ENCODE peak calls at places on chromosomes 13 and 19, in eight cellular contexts. One of them, this sample, is unnamed.
A peak's percentile ranks its signal among the peaks of the same experiment; 100 is the strongest.

GRCh38 chr19:40596608-40597328 is 4.4 kb upstream of the LTBP4 start:
- DNase-seq in islet precursor cell: peak; percentile 87
- DNase-seq in activated T-cell treated with anti-CD3 and anti-CD28 coated beads for 48 hours: no peak
- DNase-seq in NCI-H748 treated with DMSO at 0.1 percent for 48 hours: no peak
- DNase-seq in cardiac fibroblast: peak; percentile 60
- DNase-seq in NCI-H2029: no peak
- DNase-seq in NCI-H2081: no peak
- DNase-seq in AG09319: no peak
- DNase-seq in this sample: peak; percentile 46

GRCh38 chr13:36173923-36174322 is 40.4 kb downstream of the SOHLH2 start:
- DNase-seq in islet precursor cell: no peak
- DNase-seq in activated T-cell treated with anti-CD3 and anti-CD28 coated beads for 48 hours: no peak
- DNase-seq in NCI-H748 treated with DMSO at 0.1 percent for 48 hours: no peak
- DNase-seq in cardiac fibroblast: no peak
- DNase-seq in NCI-H2029: no peak
- DNase-seq in NCI-H2081: no peak
- DNase-seq in AG09319: no peak
- DNase-seq in this sample: no peak

GRCh38 chr19:46606681-46607440 is 5.7 kb downstream of the CALM3 start:
- DNase-seq in islet precursor cell: peak; percentile 31
- DNase-seq in activated T-cell treated with anti-CD3 and anti-CD28 coated beads for 48 hours: no peak
- DNase-seq in NCI-H748 treated with DMSO at 0.1 percent for 48 hours: no peak
- DNase-seq in cardiac fibroblast: no peak
- DNase-seq in NCI-H2029: no peak
- DNase-seq in NCI-H2081: no peak
- DNase-seq in AG09319: no peak
- DNase-seq in this sample: no peak

GRCh38 chr13:107846642-107847041 is 368.7 kb downstream of the LIG4 start:
- DNase-seq in islet precursor cell: no peak
- DNase-seq in activated T-cell treated with anti-CD3 and anti-CD28 coated beads for 48 hours: no peak
- DNase-seq in NCI-H748 treated with DMSO at 0.1 percent for 48 hours: no peak
- DNase-seq in cardiac fibroblast: no peak
- DNase-seq in NCI-H2029: no peak
- DNase-seq in NCI-H2081: no peak
- DNase-seq in AG09319: no peak
- DNase-seq in this sample: no peak

GRCh38 chr19:12075538-12076139 is 11.1 kb downstream of the ZNF844 start:
- DNase-seq in islet precursor cell: no peak
- DNase-seq in activated T-cell treated with anti-CD3 and anti-CD28 coated beads for 48 hours: no peak
- DNase-seq in NCI-H748 treated with DMSO at 0.1 percent for 48 hours: no peak
- DNase-seq in cardiac fibroblast: no peak
- DNase-seq in NCI-H2029: no peak
- DNase-seq in NCI-H2081: no peak
- DNase-seq in AG09319: no peak
- DNase-seq in this sample: no peak

GRCh38 chr19:33156354-33156753 is 24.4 kb downstream of the WDR88 start:
- DNase-seq in islet precursor cell: no peak
- DNase-seq in activated T-cell treated with anti-CD3 and anti-CD28 coated beads for 48 hours: no peak
- DNase-seq in NCI-H748 treated with DMSO at 0.1 percent for 48 hours: no peak
- DNase-seq in cardiac fibroblast: peak; percentile 81
- DNase-seq in NCI-H2029: no peak
- DNase-seq in NCI-H2081: no peak
- DNase-seq in AG09319: no peak
- DNase-seq in this sample: no peak

GRCh38 chr13:111143875-111144540 is 28.9 kb downstream of the ARHGEF7 start:
- DNase-seq in islet precursor cell: no peak
- DNase-seq in activated T-cell treated with anti-CD3 and anti-CD28 coated beads for 48 hours: no peak
- DNase-seq in NCI-H748 treated with DMSO at 0.1 percent for 48 hours: no peak
- DNase-seq in cardiac fibroblast: no peak
- DNase-seq in NCI-H2029: no peak
- DNase-seq in NCI-H2081: no peak
- DNase-seq in AG09319: no peak
- DNase-seq in this sample: no peak

GRCh38 chr13:74979703-74980102 is 502.3 kb downstream of the TBC1D4 start:
- DNase-seq in islet precursor cell: no peak
- DNase-seq in activated T-cell treated with anti-CD3 and anti-CD28 coated beads for 48 hours: no peak
- DNase-seq in NCI-H748 treated with DMSO at 0.1 percent for 48 hours: no peak
- DNase-seq in cardiac fibroblast: no peak
- DNase-seq in NCI-H2029: no peak
- DNase-seq in NCI-H2081: no peak
- DNase-seq in AG09319: no peak
- DNase-seq in this sample: no peak

GRCh38 chr13:97702614-97703013 is 250.9 kb upstream of the IPO5 start:
- DNase-seq in islet precursor cell: no peak
- DNase-seq in activated T-cell treated with anti-CD3 and anti-CD28 coated beads for 48 hours: no peak
- DNase-seq in NCI-H748 treated with DMSO at 0.1 percent for 48 hours: no peak
- DNase-seq in cardiac fibroblast: no peak
- DNase-seq in NCI-H2029: no peak
- DNase-seq in NCI-H2081: no peak
- DNase-seq in AG09319: no peak
- DNase-seq in this sample: no peak

GRCh38 chr19:9348671-9349070 is 14.1 kb upstream of the ZNF177 start:
- DNase-seq in islet precursor cell: no peak
- DNase-seq in activated T-cell treated with anti-CD3 and anti-CD28 coated beads for 48 hours: no peak
- DNase-seq in NCI-H748 treated with DMSO at 0.1 percent for 48 hours: no peak
- DNase-seq in cardiac fibroblast: no peak
- DNase-seq in NCI-H2029: no peak
- DNase-seq in NCI-H2081: no peak
- DNase-seq in AG09319: no peak
- DNase-seq in this sample: no peak

GRCh38 chr13:30745917-30746686 is 10.8 kb downstream of the ALOX5AP start:
- DNase-seq in islet precursor cell: peak; percentile 86
- DNase-seq in activated T-cell treated with anti-CD3 and anti-CD28 coated beads for 48 hours: no peak
- DNase-seq in NCI-H748 treated with DMSO at 0.1 percent for 48 hours: no peak
- DNase-seq in cardiac fibroblast: peak; percentile 60
- DNase-seq in NCI-H2029: no peak
- DNase-seq in NCI-H2081: no peak
- DNase-seq in AG09319: no peak
- DNase-seq in this sample: no peak

GRCh38 chr19:36604656-36605100 is 435 bp upstream of the ZNF382 start:
- DNase-seq in islet precursor cell: peak; percentile 78
- DNase-seq in activated T-cell treated with anti-CD3 and anti-CD28 coated beads for 48 hours: peak; percentile 83
- DNase-seq in NCI-H748 treated with DMSO at 0.1 percent for 48 hours: no peak
- DNase-seq in cardiac fibroblast: peak; percentile 12
- DNase-seq in NCI-H2029: peak; percentile 40
- DNase-seq in NCI-H2081: peak; percentile 34
- DNase-seq in AG09319: no peak
- DNase-seq in this sample: no peak

GRCh38 chr19:35995655-35995993 is 636 bp downstream of the SDHAF1 start:
- DNase-seq in islet precursor cell: peak; percentile 80
- DNase-seq in activated T-cell treated with anti-CD3 and anti-CD28 coated beads for 48 hours: peak; percentile 38
- DNase-seq in NCI-H748 treated with DMSO at 0.1 percent for 48 hours: no peak
- DNase-seq in cardiac fibroblast: peak; percentile 48
- DNase-seq in NCI-H2029: no peak
- DNase-seq in NCI-H2081: peak; percentile 10
- DNase-seq in AG09319: no peak
- DNase-seq in this sample: no peak

GRCh38 chr19:48964205-48965032 is 690 bp upstream of the FTL start:
- DNase-seq in islet precursor cell: no peak
- DNase-seq in activated T-cell treated with anti-CD3 and anti-CD28 coated beads for 48 hours: no peak
- DNase-seq in NCI-H748 treated with DMSO at 0.1 percent for 48 hours: no peak
- DNase-seq in cardiac fibroblast: peak; percentile 69
- DNase-seq in NCI-H2029: no peak
- DNase-seq in NCI-H2081: no peak
- DNase-seq in AG09319: no peak
- DNase-seq in this sample: no peak

GRCh38 chr13:60787083-60787482 is 390.1 kb downstream of the TDRD3 start:
- DNase-seq in islet precursor cell: no peak
- DNase-seq in activated T-cell treated with anti-CD3 and anti-CD28 coated beads for 48 hours: no peak
- DNase-seq in NCI-H748 treated with DMSO at 0.1 percent for 48 hours: no peak
- DNase-seq in cardiac fibroblast: no peak
- DNase-seq in NCI-H2029: no peak
- DNase-seq in NCI-H2081: no peak
- DNase-seq in AG09319: no peak
- DNase-seq in this sample: no peak

GRCh38 chr13:44040070-44040753 is 160.5 kb downstream of the LACC1 start:
- DNase-seq in islet precursor cell: no peak
- DNase-seq in activated T-cell treated with anti-CD3 and anti-CD28 coated beads for 48 hours: no peak
- DNase-seq in NCI-H748 treated with DMSO at 0.1 percent for 48 hours: no peak
- DNase-seq in cardiac fibroblast: peak; percentile 46
- DNase-seq in NCI-H2029: no peak
- DNase-seq in NCI-H2081: no peak
- DNase-seq in AG09319: no peak
- DNase-seq in this sample: no peak

GRCh38 chr13:75359266-75359665 is 122.7 kb downstream of the TBC1D4 start:
- DNase-seq in islet precursor cell: no peak
- DNase-seq in activated T-cell treated with anti-CD3 and anti-CD28 coated beads for 48 hours: no peak
- DNase-seq in NCI-H748 treated with DMSO at 0.1 percent for 48 hours: no peak
- DNase-seq in cardiac fibroblast: peak; percentile 72
- DNase-seq in NCI-H2029: no peak
- DNase-seq in NCI-H2081: no peak
- DNase-seq in AG09319: peak; percentile 41
- DNase-seq in this sample: no peak

GRCh38 chr13:100442095-100442832 is 146.3 kb downstream of the GGACT start:
- DNase-seq in islet precursor cell: no peak
- DNase-seq in activated T-cell treated with anti-CD3 and anti-CD28 coated beads for 48 hours: no peak
- DNase-seq in NCI-H748 treated with DMSO at 0.1 percent for 48 hours: peak; percentile 7
- DNase-seq in cardiac fibroblast: no peak
- DNase-seq in NCI-H2029: no peak
- DNase-seq in NCI-H2081: no peak
- DNase-seq in AG09319: no peak
- DNase-seq in this sample: no peak

GRCh38 chr13:29515372-29515771 is 80.1 kb downstream of the SLC7A1 start:
- DNase-seq in islet precursor cell: no peak
- DNase-seq in activated T-cell treated with anti-CD3 and anti-CD28 coated beads for 48 hours: no peak
- DNase-seq in NCI-H748 treated with DMSO at 0.1 percent for 48 hours: no peak
- DNase-seq in cardiac fibroblast: no peak
- DNase-seq in NCI-H2029: no peak
- DNase-seq in NCI-H2081: no peak
- DNase-seq in AG09319: no peak
- DNase-seq in this sample: no peak

GRCh38 chr13:59318320-59318930 is 845.3 kb downstream of the DIAPH3 start:
- DNase-seq in islet precursor cell: peak; percentile 87
- DNase-seq in activated T-cell treated with anti-CD3 and anti-CD28 coated beads for 48 hours: peak; percentile 30
- DNase-seq in NCI-H748 treated with DMSO at 0.1 percent for 48 hours: peak; percentile 72
- DNase-seq in cardiac fibroblast: peak; percentile 71
- DNase-seq in NCI-H2029: no peak
- DNase-seq in NCI-H2081: peak; percentile 73
- DNase-seq in AG09319: peak; percentile 18
- DNase-seq in this sample: peak; percentile 12

GRCh38 chr19:1680976-1681375 is 28.6 kb upstream of the TCF3 start:
- DNase-seq in islet precursor cell: peak; percentile 6
- DNase-seq in activated T-cell treated with anti-CD3 and anti-CD28 coated beads for 48 hours: no peak
- DNase-seq in NCI-H748 treated with DMSO at 0.1 percent for 48 hours: no peak
- DNase-seq in cardiac fibroblast: no peak
- DNase-seq in NCI-H2029: no peak
- DNase-seq in NCI-H2081: no peak
- DNase-seq in AG09319: no peak
- DNase-seq in this sample: no peak

GRCh38 chr13:55516610-55517009 is 1624.1 kb upstream of the PRR20A start:
- DNase-seq in islet precursor cell: no peak
- DNase-seq in activated T-cell treated with anti-CD3 and anti-CD28 coated beads for 48 hours: no peak
- DNase-seq in NCI-H748 treated with DMSO at 0.1 percent for 48 hours: no peak
- DNase-seq in cardiac fibroblast: no peak
- DNase-seq in NCI-H2029: no peak
- DNase-seq in NCI-H2081: no peak
- DNase-seq in AG09319: no peak
- DNase-seq in this sample: no peak

GRCh38 chr19:43628646-43629326 is 9.4 kb upstream of the ZNF428 start:
- DNase-seq in islet precursor cell: no peak
- DNase-seq in activated T-cell treated with anti-CD3 and anti-CD28 coated beads for 48 hours: no peak
- DNase-seq in NCI-H748 treated with DMSO at 0.1 percent for 48 hours: no peak
- DNase-seq in cardiac fibroblast: no peak
- DNase-seq in NCI-H2029: no peak
- DNase-seq in NCI-H2081: no peak
- DNase-seq in AG09319: no peak
- DNase-seq in this sample: no peak

GRCh38 chr19:16026131-16026530 is 50.2 kb upstream of the TPM4 start:
- DNase-seq in islet precursor cell: no peak
- DNase-seq in activated T-cell treated with anti-CD3 and anti-CD28 coated beads for 48 hours: no peak
- DNase-seq in NCI-H748 treated with DMSO at 0.1 percent for 48 hours: no peak
- DNase-seq in cardiac fibroblast: no peak
- DNase-seq in NCI-H2029: no peak
- DNase-seq in NCI-H2081: no peak
- DNase-seq in AG09319: no peak
- DNase-seq in this sample: no peak

GRCh38 chr13:30872685-30873443 is 33.2 kb upstream of the MEDAG start:
- DNase-seq in islet precursor cell: peak; percentile 97
- DNase-seq in activated T-cell treated with anti-CD3 and anti-CD28 coated beads for 48 hours: no peak
- DNase-seq in NCI-H748 treated with DMSO at 0.1 percent for 48 hours: no peak
- DNase-seq in cardiac fibroblast: peak; percentile 93
- DNase-seq in NCI-H2029: no peak
- DNase-seq in NCI-H2081: no peak
- DNase-seq in AG09319: peak; percentile 45
- DNase-seq in this sample: no peak

GRCh38 chr13:23322353-23323336 is 110.9 kb downstream of the SACS start:
- DNase-seq in islet precursor cell: no peak
- DNase-seq in activated T-cell treated with anti-CD3 and anti-CD28 coated beads for 48 hours: no peak
- DNase-seq in NCI-H748 treated with DMSO at 0.1 percent for 48 hours: no peak
- DNase-seq in cardiac fibroblast: no peak
- DNase-seq in NCI-H2029: peak; percentile 82
- DNase-seq in NCI-H2081: no peak
- DNase-seq in AG09319: no peak
- DNase-seq in this sample: no peak

GRCh38 chr19:40365613-40366401 is 17.3 kb downstream of the PLD3 start:
- DNase-seq in islet precursor cell: peak; percentile 95
- DNase-seq in activated T-cell treated with anti-CD3 and anti-CD28 coated beads for 48 hours: peak; percentile 66
- DNase-seq in NCI-H748 treated with DMSO at 0.1 percent for 48 hours: no peak
- DNase-seq in cardiac fibroblast: peak; percentile 84
- DNase-seq in NCI-H2029: no peak
- DNase-seq in NCI-H2081: no peak
- DNase-seq in AG09319: peak; percentile 14
- DNase-seq in this sample: peak; percentile 12

GRCh38 chr19:40366697-40367561 is 18.4 kb downstream of the PLD3 start:
- DNase-seq in islet precursor cell: peak; percentile 97
- DNase-seq in activated T-cell treated with anti-CD3 and anti-CD28 coated beads for 48 hours: no peak
- DNase-seq in NCI-H748 treated with DMSO at 0.1 percent for 48 hours: no peak
- DNase-seq in cardiac fibroblast: peak; percentile 26
- DNase-seq in NCI-H2029: no peak
- DNase-seq in NCI-H2081: no peak
- DNase-seq in AG09319: no peak
- DNase-seq in this sample: no peak

GRCh38 chr19:48926909-48927308 is 6.6 kb upstream of the DHDH start:
- DNase-seq in islet precursor cell: no peak
- DNase-seq in activated T-cell treated with anti-CD3 and anti-CD28 coated beads for 48 hours: peak; percentile 7
- DNase-seq in NCI-H748 treated with DMSO at 0.1 percent for 48 hours: no peak
- DNase-seq in cardiac fibroblast: peak; percentile 98
- DNase-seq in NCI-H2029: no peak
- DNase-seq in NCI-H2081: no peak
- DNase-seq in AG09319: peak; percentile 81
- DNase-seq in this sample: no peak

GRCh38 chr13:41500501-41500900 is 43.2 kb downstream of the RGCC start:
- DNase-seq in islet precursor cell: peak; percentile 38
- DNase-seq in activated T-cell treated with anti-CD3 and anti-CD28 coated beads for 48 hours: no peak
- DNase-seq in NCI-H748 treated with DMSO at 0.1 percent for 48 hours: peak; percentile 33
- DNase-seq in cardiac fibroblast: no peak
- DNase-seq in NCI-H2029: no peak
- DNase-seq in NCI-H2081: no peak
- DNase-seq in AG09319: no peak
- DNase-seq in this sample: no peak

GRCh38 chr19:29121684-29122083 is 91.3 kb downstream of the UQCRFS1 start:
- DNase-seq in islet precursor cell: peak; percentile 64
- DNase-seq in activated T-cell treated with anti-CD3 and anti-CD28 coated beads for 48 hours: no peak
- DNase-seq in NCI-H748 treated with DMSO at 0.1 percent for 48 hours: no peak
- DNase-seq in cardiac fibroblast: no peak
- DNase-seq in NCI-H2029: no peak
- DNase-seq in NCI-H2081: no peak
- DNase-seq in AG09319: no peak
- DNase-seq in this sample: no peak

GRCh38 chr19:16627194-16627927 is 643 bp downstream of the MED26 start:
- DNase-seq in islet precursor cell: no peak
- DNase-seq in activated T-cell treated with anti-CD3 and anti-CD28 coated beads for 48 hours: no peak
- DNase-seq in NCI-H748 treated with DMSO at 0.1 percent for 48 hours: no peak
- DNase-seq in cardiac fibroblast: no peak
- DNase-seq in NCI-H2029: no peak
- DNase-seq in NCI-H2081: no peak
- DNase-seq in AG09319: no peak
- DNase-seq in this sample: no peak

GRCh38 chr13:79320433-79320832 is 85.6 kb downstream of the RBM26 start:
- DNase-seq in islet precursor cell: no peak
- DNase-seq in activated T-cell treated with anti-CD3 and anti-CD28 coated beads for 48 hours: no peak
- DNase-seq in NCI-H748 treated with DMSO at 0.1 percent for 48 hours: no peak
- DNase-seq in cardiac fibroblast: no peak
- DNase-seq in NCI-H2029: no peak
- DNase-seq in NCI-H2081: no peak
- DNase-seq in AG09319: no peak
- DNase-seq in this sample: no peak

GRCh38 chr13:44470623-44471562 is 97.3 kb downstream of the SERP2 start:
- DNase-seq in islet precursor cell: no peak
- DNase-seq in activated T-cell treated with anti-CD3 and anti-CD28 coated beads for 48 hours: no peak
- DNase-seq in NCI-H748 treated with DMSO at 0.1 percent for 48 hours: peak; percentile 6
- DNase-seq in cardiac fibroblast: peak; percentile 46
- DNase-seq in NCI-H2029: no peak
- DNase-seq in NCI-H2081: peak; percentile 23
- DNase-seq in AG09319: no peak
- DNase-seq in this sample: no peak

This sample was measured in SHP77.